ENCODE peak calls at places on chromosomes 3 and 15, in seven cellular contexts. E is epithelial cell of esophagus, A is right atrium auricular region, C is neural progenitor cell, Q is fibroblast of lung, K is cardiac muscle cell, Z is dorsolateral prefrontal cortex. I is an unnamed sample.

GRCh38 chr15:48250640-48251076 is 44.6 kb downstream of the SLC12A1 start:
- DNase-seq in A (no peak), E (peak; percentile 79), Q (peak; percentile 88), K (peak; percentile 88), C (peak; percentile 70), Z (peak; percentile 19), I (no peak)

GRCh38 chr3:43792904-43793303 is 102.2 kb downstream of the ABHD5 start:
- DNase-seq in K (no peak), E (no peak), Q (no peak), A (no peak), C (no peak), Z (no peak), I (peak; percentile 40)

GRCh38 chr15:27214032-27214431 is 243.1 kb downstream of the GABRG3 start:
- DNase-seq in E (no peak), Z (no peak), K (no peak), A (peak; percentile 21), Q (no peak), C (no peak), I (no peak)

GRCh38 chr3:104388624-104389023 is 978.1 kb upstream of the ALCAM start:
- DNase-seq in K (peak; percentile 49), E (peak; percentile 60), C (no peak), Q (peak; percentile 48), A (no peak), Z (no peak), I (no peak)

GRCh38 chr3:180341516-180341915 is 260.4 kb upstream of the TTC14 start:
- DNase-seq in C (no peak), A (no peak), E (no peak), Z (no peak), K (no peak), Q (no peak), I (no peak)

GRCh38 chr3:69838217-69838616 is 99.0 kb downstream of the MITF start:
- DNase-seq in Z (no peak), K (peak; percentile 68), C (no peak), Q (peak; percentile 99), E (peak; percentile 9), A (no peak), I (no peak)

GRCh38 chr15:63727542-63727941 is 106.2 kb downstream of the HERC1 start:
- DNase-seq in E (no peak), Z (no peak), A (no peak), Q (no peak), C (peak; percentile 19), K (no peak), I (no peak)

GRCh38 chr3:48830660-48831190 is 16.9 kb downstream of the PRKAR2A start:
- DNase-seq in C (no peak), Q (no peak), A (no peak), K (no peak), Z (no peak), E (no peak), I (peak; percentile 51)

GRCh38 chr15:83430436-83430835 is 16.7 kb upstream of the SH3GL3 start:
- DNase-seq in A (no peak), Z (no peak), K (no peak), Q (no peak), C (no peak), E (no peak), I (no peak)

GRCh38 chr15:70014860-70015490 is 82.7 kb downstream of the TLE3 start:
- DNase-seq in Z (no peak), E (no peak), Q (no peak), C (peak; percentile 63), A (no peak), K (no peak), I (no peak)

GRCh38 chr3:145183261-145183660 is 977.7 kb downstream of the PLOD2 start:
- DNase-seq in E (peak; percentile 42), Q (peak; percentile 30), C (no peak), K (peak; percentile 25), A (no peak), Z (no peak), I (no peak)

GRCh38 chr3:42590989-42591756 is 513 bp downstream of the SS18L2 start:
- DNase-seq in A (no peak), E (no peak), Z (no peak), K (no peak), C (peak; percentile 79), Q (no peak), I (no peak)

GRCh38 chr3:129705274-129705673 is 98.8 kb upstream of the PLXND1 start:
- DNase-seq in K (no peak), Q (no peak), A (no peak), Z (no peak), C (no peak), E (peak; percentile 21), I (no peak)

GRCh38 chr3:56133423-56133822 is 334.8 kb downstream of the ERC2 start:
- DNase-seq in Q (peak; percentile 73), A (no peak), Z (no peak), E (peak; percentile 42), C (no peak), K (peak; percentile 61), I (no peak)

GRCh38 chr3:109772520-109772919 is 435.2 kb upstream of the DPPA4 start:
- DNase-seq in E (no peak), K (no peak), C (no peak), Q (peak; percentile 11), A (no peak), Z (no peak), I (no peak)

GRCh38 chr15:38252481-38253311 is at the start of gene SPRED1:
- DNase-seq in Q (no peak), Z (peak; percentile 48), E (peak; percentile 60), A (peak; percentile 80), C (peak; percentile 86), K (peak; percentile 74), I (peak; percentile 91)

GRCh38 chr3:13712682-13713180 is 163.8 kb downstream of the FBLN2 start:
- DNase-seq in E (no peak), K (no peak), A (peak; percentile 26), Q (no peak), C (no peak), Z (no peak), I (peak; percentile 74)

GRCh38 chr3:51934139-51934850 is 7.4 kb downstream of the RRP9 start:
- DNase-seq in C (no peak), Z (no peak), Q (no peak), E (no peak), A (peak; percentile 28), K (no peak), I (peak; percentile 78)

GRCh38 chr3:55169161-55169560 is 241.3 kb upstream of the LRTM1 start:
- DNase-seq in K (no peak), Q (no peak), C (no peak), E (no peak), A (no peak), Z (no peak), I (no peak)

GRCh38 chr3:129561619-129562248 is 18.8 kb downstream of the H1-8 start:
- DNase-seq in K (no peak), E (no peak), A (no peak), Z (no peak), Q (no peak), C (no peak), I (no peak)

GRCh38 chr3:149547954-149548728 is 73.6 kb downstream of the TM4SF4 start:
- DNase-seq in C (no peak), E (peak; percentile 82), Q (peak; percentile 85), Z (no peak), A (no peak), K (peak; percentile 94), I (no peak)

GRCh38 chr3:151395806-151396205 is 11.3 kb upstream of the P2RY12 start:
- DNase-seq in K (peak; percentile 44), Q (peak; percentile 60), C (no peak), E (peak; percentile 94), Z (no peak), A (no peak), I (no peak)

GRCh38 chr3:65166531-65166930 is 478.7 kb upstream of the ADAMTS9 start:
- DNase-seq in E (no peak), Q (no peak), K (no peak), C (no peak), Z (no peak), A (no peak), I (no peak)

GRCh38 chr3:25587094-25587493 is 77.6 kb downstream of the TOP2B start:
- DNase-seq in C (no peak), Q (no peak), K (no peak), Z (no peak), E (peak; percentile 74), A (no peak), I (no peak)

GRCh38 chr3:182486459-182486858 is 306.8 kb upstream of the ATP11B start:
- DNase-seq in K (no peak), A (no peak), Q (no peak), E (peak; percentile 61), Z (no peak), C (no peak), I (no peak)
- TF ChIP-seq CTCF in K (no peak), A (no peak), Q (no peak), E (no peak), Z (no peak), C (no peak), I (no peak)

GRCh38 chr3:112699436-112699978 is 58.6 kb upstream of the CCDC80 start:
- DNase-seq in A (no peak), Z (no peak), E (peak; percentile 58), Q (peak; percentile 42), C (no peak), K (peak; percentile 32), I (no peak)
- TF ChIP-seq CTCF in A (no peak), Z (no peak), E (peak; percentile 22), Q (peak; percentile 7), C (no peak), K (no peak), I (peak; percentile 11)

DNA sequence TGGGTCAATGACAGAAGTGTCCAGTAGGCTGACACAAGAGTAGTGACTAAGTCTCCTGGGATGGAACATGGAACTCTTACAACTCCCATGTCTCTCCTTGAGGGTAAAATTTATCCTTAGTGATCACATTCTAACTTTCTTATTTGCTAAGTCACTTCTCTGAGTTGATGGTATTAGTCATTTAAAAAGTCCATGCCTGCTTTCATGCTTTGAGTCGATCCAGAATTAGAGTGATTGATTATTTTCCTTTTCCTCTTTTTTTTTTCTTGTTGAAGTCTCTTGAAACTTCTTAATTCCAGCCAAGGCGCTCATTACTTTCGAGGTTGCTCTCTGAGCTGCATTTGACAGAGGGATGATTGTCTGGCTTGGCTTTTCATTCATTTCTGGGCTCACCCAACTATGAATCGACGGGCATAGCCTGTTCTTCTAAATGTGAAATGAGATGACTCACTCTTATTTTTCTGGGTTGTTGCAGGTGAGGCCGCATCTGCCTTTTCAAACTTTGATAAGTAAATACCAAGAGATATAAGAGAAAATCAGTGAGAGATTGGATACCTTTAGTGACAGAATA is 34.9 kb downstream of the LRRC3B start:
- DNase-seq in C (no peak), Q (no peak), K (no peak), A (no peak), Z (no peak), E (peak; percentile 82), I (no peak)
- TF ChIP-seq CTCF in C (no peak), Q (no peak), K (no peak), A (no peak), Z (no peak), E (peak; percentile 10), I (no peak)

DNA sequence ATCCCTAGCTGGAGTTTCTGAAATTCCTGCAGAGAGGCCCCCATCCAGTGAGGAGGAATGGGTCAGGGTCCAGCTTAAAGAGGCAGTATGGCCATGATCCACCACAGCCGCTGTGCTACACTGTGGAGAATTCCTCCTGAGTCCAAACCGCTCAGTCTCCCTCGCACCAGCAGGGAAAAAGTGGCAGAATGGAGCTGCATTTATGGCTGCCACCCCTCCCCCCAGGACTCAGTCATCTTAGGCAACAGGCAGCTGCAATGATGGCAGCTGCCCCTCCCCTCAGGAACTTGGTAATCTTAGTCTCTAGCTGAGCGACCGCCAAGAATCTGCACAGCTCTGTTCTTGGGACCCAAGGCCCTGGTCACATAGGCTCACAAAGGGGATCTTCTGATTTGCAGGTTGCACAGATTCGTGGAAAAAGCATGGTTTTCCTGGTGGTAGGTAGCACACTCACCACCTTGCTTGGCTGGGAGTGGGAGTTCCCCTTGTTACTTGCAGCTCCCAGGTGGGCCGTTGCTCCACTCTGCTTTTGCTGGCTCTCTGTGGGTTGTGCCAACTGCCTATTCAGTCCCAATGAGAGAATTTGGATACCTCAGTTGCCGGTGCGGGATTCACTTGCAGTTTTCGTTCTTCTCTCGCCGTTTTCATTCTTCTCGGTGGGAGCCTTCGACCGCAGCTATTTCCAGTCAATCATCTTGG is 204.1 kb downstream of the STXBP5L start:
- DNase-seq in E (no peak), A (no peak), Q (no peak), K (no peak), C (peak; percentile 55), Z (no peak), I (no peak)
- TF ChIP-seq CTCF in E (no peak), A (no peak), Q (no peak), K (no peak), C (peak; percentile 23), Z (no peak), I (no peak)

I was measured in osteocyte.